ENCODE peak calls at places on chromosomes 12 and 14, in ten cellular contexts. One of them, this sample, is unnamed.

GRCh38 chr14:105865904-105866840 is 339.8 kb downstream of the TMEM121 start:
- DNase-seq in neural progenitor cell: no peak
- DNase-seq in upper lobe of right lung: peak; percentile 62
- DNase-seq in hepatocyte: no peak
- DNase-seq in tibial nerve: peak; percentile 7
- DNase-seq in GM06990: no peak
- DNase-seq in HCT116: no peak
- DNase-seq in heart left ventricle: peak; percentile 23
- DNase-seq in stomach: peak; percentile 23
- DNase-seq in CD8-positive, alpha-beta T cell: no peak
- DNase-seq in this sample: peak; percentile 28

GRCh38 chr12:50222275-50222783 is 55.2 kb upstream of the CERS5 start:
- DNase-seq in heart left ventricle: peak; percentile 45
- DNase-seq in HCT116: peak; percentile 52
- DNase-seq in hepatocyte: peak; percentile 81
- DNase-seq in CD8-positive, alpha-beta T cell: no peak
- DNase-seq in upper lobe of right lung: no peak
- DNase-seq in GM06990: peak; percentile 39
- DNase-seq in tibial nerve: peak; percentile 40
- DNase-seq in stomach: peak; percentile 33
- DNase-seq in neural progenitor cell: peak; percentile 59
- DNase-seq in this sample: peak; percentile 77

GRCh38 chr14:56036353-56036752 is 81.9 kb upstream of the PELI2 start:
- DNase-seq in neural progenitor cell: peak; percentile 5
- DNase-seq in heart left ventricle: no peak
- DNase-seq in GM06990: no peak
- DNase-seq in stomach: no peak
- DNase-seq in tibial nerve: no peak
- DNase-seq in upper lobe of right lung: no peak
- DNase-seq in hepatocyte: no peak
- DNase-seq in CD8-positive, alpha-beta T cell: no peak
- DNase-seq in HCT116: no peak
- DNase-seq in this sample: peak; percentile 2

GRCh38 chr12:67002711-67003110 is 266.4 kb upstream of the CAND1 start:
- DNase-seq in neural progenitor cell: no peak
- DNase-seq in stomach: no peak
- DNase-seq in tibial nerve: no peak
- DNase-seq in heart left ventricle: no peak
- DNase-seq in upper lobe of right lung: no peak
- DNase-seq in GM06990: no peak
- DNase-seq in HCT116: no peak
- DNase-seq in hepatocyte: no peak
- DNase-seq in CD8-positive, alpha-beta T cell: no peak
- DNase-seq in this sample: no peak

GRCh38 chr12:80684077-80684495 is 23.3 kb upstream of the MYF6 start:
- DNase-seq in CD8-positive, alpha-beta T cell: no peak
- DNase-seq in upper lobe of right lung: no peak
- DNase-seq in heart left ventricle: no peak
- DNase-seq in neural progenitor cell: peak; percentile 5
- DNase-seq in GM06990: no peak
- DNase-seq in hepatocyte: peak; percentile 26
- DNase-seq in tibial nerve: no peak
- DNase-seq in HCT116: no peak
- DNase-seq in stomach: no peak
- DNase-seq in this sample: peak; percentile 9

GRCh38 chr12:19525236-19525635 is 85.9 kb downstream of the AEBP2 start:
- DNase-seq in tibial nerve: no peak
- DNase-seq in hepatocyte: no peak
- DNase-seq in heart left ventricle: no peak
- DNase-seq in upper lobe of right lung: no peak
- DNase-seq in neural progenitor cell: no peak
- DNase-seq in GM06990: no peak
- DNase-seq in HCT116: no peak
- DNase-seq in stomach: no peak
- DNase-seq in CD8-positive, alpha-beta T cell: no peak
- DNase-seq in this sample: no peak

GRCh38 chr14:39038542-39038941 is 64.5 kb downstream of the SEC23A start:
- DNase-seq in HCT116: no peak
- DNase-seq in CD8-positive, alpha-beta T cell: no peak
- DNase-seq in heart left ventricle: no peak
- DNase-seq in neural progenitor cell: no peak
- DNase-seq in tibial nerve: no peak
- DNase-seq in upper lobe of right lung: no peak
- DNase-seq in stomach: no peak
- DNase-seq in GM06990: no peak
- DNase-seq in hepatocyte: no peak
- DNase-seq in this sample: no peak

GRCh38 chr12:21925296-21925913 is 15.8 kb downstream of the ABCC9 start:
- DNase-seq in neural progenitor cell: no peak
- DNase-seq in GM06990: no peak
- DNase-seq in stomach: no peak
- DNase-seq in tibial nerve: no peak
- DNase-seq in upper lobe of right lung: no peak
- DNase-seq in heart left ventricle: no peak
- DNase-seq in hepatocyte: no peak
- DNase-seq in HCT116: no peak
- DNase-seq in CD8-positive, alpha-beta T cell: no peak
- DNase-seq in this sample: no peak

GRCh38 chr12:53268637-53269562 is 801 bp downstream of the ESPL1 start:
- DNase-seq in heart left ventricle: no peak
- DNase-seq in GM06990: no peak
- DNase-seq in neural progenitor cell: no peak
- DNase-seq in HCT116: no peak
- DNase-seq in hepatocyte: no peak
- DNase-seq in stomach: no peak
- DNase-seq in upper lobe of right lung: no peak
- DNase-seq in CD8-positive, alpha-beta T cell: no peak
- DNase-seq in tibial nerve: no peak
- DNase-seq in this sample: peak; percentile 73

GRCh38 chr12:123912415-123913385 is 59.9 kb downstream of the CCDC92 start:
- DNase-seq in GM06990: no peak
- DNase-seq in upper lobe of right lung: no peak
- DNase-seq in heart left ventricle: no peak
- DNase-seq in HCT116: no peak
- DNase-seq in tibial nerve: no peak
- DNase-seq in stomach: no peak
- DNase-seq in CD8-positive, alpha-beta T cell: no peak
- DNase-seq in hepatocyte: no peak
- DNase-seq in neural progenitor cell: peak; percentile 28
- DNase-seq in this sample: peak; percentile 53

DNA sequence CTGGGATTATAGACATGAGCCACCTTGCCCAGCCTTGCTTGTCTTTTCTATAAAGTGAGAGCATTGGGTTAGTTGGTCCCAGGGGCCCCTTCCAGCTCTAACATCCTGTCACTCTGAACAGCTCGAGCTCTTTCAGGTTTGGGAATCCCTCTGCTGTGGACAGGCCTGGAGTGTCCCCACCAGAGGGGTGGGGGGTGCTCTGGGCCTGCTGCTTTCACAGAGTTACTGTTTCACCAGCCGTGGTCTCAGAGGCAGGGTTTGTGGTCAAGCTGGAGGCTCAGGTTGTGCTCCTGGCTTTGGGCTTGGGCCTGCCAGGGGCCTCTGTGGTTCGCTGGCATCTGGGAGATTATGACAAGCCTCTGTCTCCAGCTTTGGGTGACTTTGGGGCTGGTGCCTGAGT is 59.7 kb downstream of the FBXL14 start:
- DNase-seq in GM06990: peak; percentile 48
- DNase-seq in HCT116: no peak
- DNase-seq in heart left ventricle: no peak
- DNase-seq in hepatocyte: no peak
- DNase-seq in upper lobe of right lung: peak; percentile 43
- DNase-seq in tibial nerve: no peak
- DNase-seq in neural progenitor cell: no peak
- DNase-seq in stomach: no peak
- DNase-seq in CD8-positive, alpha-beta T cell: no peak
- DNase-seq in this sample: no peak
- H3K4me3 ChIP-seq in GM06990: peak overlapping the region; percentile 64
- H3K4me3 ChIP-seq in HCT116: no peak overlapping the region
- H3K4me3 ChIP-seq in heart left ventricle: no peak overlapping the region
- H3K4me3 ChIP-seq in hepatocyte: no peak overlapping the region
- H3K4me3 ChIP-seq in upper lobe of right lung: no peak overlapping the region
- H3K4me3 ChIP-seq in tibial nerve: no peak overlapping the region
- H3K4me3 ChIP-seq in neural progenitor cell: no peak overlapping the region
- H3K4me3 ChIP-seq in stomach: no peak overlapping the region
- H3K4me3 ChIP-seq in CD8-positive, alpha-beta T cell: no peak overlapping the region
- H3K4me3 ChIP-seq in this sample: no peak overlapping the region

DNA sequence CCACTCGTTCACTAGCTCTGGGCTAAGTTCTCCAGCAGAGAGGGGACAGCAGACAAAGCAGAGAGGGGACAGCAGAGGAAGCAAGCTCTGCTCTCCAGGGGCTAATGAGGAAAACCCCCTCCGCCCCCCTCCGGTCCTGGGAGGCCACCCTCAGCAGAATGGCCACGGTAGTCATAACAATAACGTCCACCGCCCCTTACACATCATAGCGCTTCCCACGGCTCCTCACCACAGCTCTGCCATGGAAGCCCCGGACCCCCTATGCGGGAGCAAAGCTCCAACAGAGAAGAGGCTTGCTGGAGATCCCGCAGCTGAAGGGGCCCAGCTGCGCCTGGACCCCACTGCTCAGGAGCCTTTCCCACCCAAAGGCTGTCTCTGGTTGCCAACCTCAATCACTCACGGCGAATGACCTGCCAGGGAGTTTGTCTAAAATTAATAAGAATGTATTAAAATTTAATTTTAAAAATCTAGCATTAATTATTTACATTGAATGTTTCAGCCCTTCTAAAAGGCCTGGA is 17.4 kb downstream of the BEGAIN start:
- DNase-seq in heart left ventricle: no peak
- DNase-seq in CD8-positive, alpha-beta T cell: no peak
- DNase-seq in hepatocyte: no peak
- DNase-seq in stomach: no peak
- DNase-seq in GM06990: no peak
- DNase-seq in upper lobe of right lung: no peak
- DNase-seq in neural progenitor cell: peak; percentile 39
- DNase-seq in tibial nerve: no peak
- DNase-seq in HCT116: no peak
- DNase-seq in this sample: peak; percentile 74
- H3K27me3 ChIP-seq in heart left ventricle: peaks cover 49% of the 10 kb centered on the region
- H3K27me3 ChIP-seq in CD8-positive, alpha-beta T cell: peaks cover 12% of the 10 kb centered on the region
- H3K27me3 ChIP-seq in hepatocyte: peaks cover 59% of the 10 kb centered on the region
- H3K27me3 ChIP-seq in stomach: peaks cover 100% of the 10 kb centered on the region
- H3K27me3 ChIP-seq in GM06990: peaks cover 5% of the 10 kb centered on the region
- H3K27me3 ChIP-seq in upper lobe of right lung: peaks cover 74% of the 10 kb centered on the region
- H3K27me3 ChIP-seq in neural progenitor cell: peaks cover 57% of the 10 kb centered on the region
- H3K27me3 ChIP-seq in tibial nerve: peaks cover 66% of the 10 kb centered on the region
- H3K27me3 ChIP-seq in HCT116: no peaks in the 10 kb centered on the region
- H3K27me3 ChIP-seq in this sample: peaks cover 42% of the 10 kb centered on the region

DNA sequence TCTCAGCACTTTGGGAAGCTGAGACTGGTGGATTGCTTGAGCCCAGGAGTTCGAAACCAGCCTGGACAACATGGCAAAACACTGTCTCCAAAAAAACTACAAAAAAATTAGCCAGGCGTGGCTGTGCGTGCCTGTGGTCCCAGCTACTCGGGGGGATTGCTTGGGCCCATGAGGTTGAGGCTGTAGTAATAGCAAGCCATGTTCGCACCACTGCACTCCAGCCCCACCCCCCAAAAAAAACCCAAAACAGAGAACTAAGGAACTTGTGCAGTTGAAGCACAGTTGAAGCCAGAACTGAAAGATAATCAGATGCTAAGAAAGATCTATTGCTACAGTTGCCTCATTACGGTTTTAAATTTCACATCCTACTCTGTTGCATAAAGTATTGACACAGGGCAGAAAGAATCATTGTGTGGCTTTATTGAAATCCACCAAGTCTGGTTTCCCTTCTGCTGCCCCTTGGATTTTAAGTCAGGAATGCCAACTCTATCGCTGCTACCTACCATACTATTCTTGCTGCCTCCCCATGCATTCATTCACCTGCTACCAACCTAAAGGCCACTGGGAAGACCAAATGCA is 3.8 kb downstream of the CS start:
- DNase-seq in neural progenitor cell: no peak
- DNase-seq in hepatocyte: no peak
- DNase-seq in heart left ventricle: no peak
- DNase-seq in HCT116: no peak
- DNase-seq in tibial nerve: no peak
- DNase-seq in stomach: no peak
- DNase-seq in upper lobe of right lung: peak; percentile 23
- DNase-seq in GM06990: no peak
- DNase-seq in CD8-positive, alpha-beta T cell: no peak
- DNase-seq in this sample: no peak
- H3K36me3 ChIP-seq in neural progenitor cell: peaks cover 5% of the 10 kb centered on the region
- H3K36me3 ChIP-seq in hepatocyte: no peaks in the 10 kb centered on the region
- H3K36me3 ChIP-seq in heart left ventricle: no peaks in the 10 kb centered on the region
- H3K36me3 ChIP-seq in HCT116: peaks cover 3% of the 10 kb centered on the region
- H3K36me3 ChIP-seq in tibial nerve: peaks cover 22% of the 10 kb centered on the region
- H3K36me3 ChIP-seq in stomach: peaks cover 30% of the 10 kb centered on the region
- H3K36me3 ChIP-seq in upper lobe of right lung: peaks cover 27% of the 10 kb centered on the region
- H3K36me3 ChIP-seq in GM06990: peaks cover 2% of the 10 kb centered on the region
- H3K36me3 ChIP-seq in CD8-positive, alpha-beta T cell: no peaks in the 10 kb centered on the region
- H3K36me3 ChIP-seq in this sample: peaks cover 6% of the 10 kb centered on the region

GRCh38 chr14:28767239-28767850 is 758 bp downstream of the FOXG1 start:
- DNase-seq in neural progenitor cell: no peak
- DNase-seq in heart left ventricle: no peak
- DNase-seq in HCT116: no peak
- DNase-seq in tibial nerve: no peak
- DNase-seq in stomach: no peak
- DNase-seq in upper lobe of right lung: no peak
- DNase-seq in CD8-positive, alpha-beta T cell: no peak
- DNase-seq in GM06990: no peak
- DNase-seq in hepatocyte: no peak
- DNase-seq in this sample: peak; percentile 68

GRCh38 chr14:28770061-28770460 is 3.5 kb downstream of the FOXG1 start:
- DNase-seq in upper lobe of right lung: no peak
- DNase-seq in stomach: no peak
- DNase-seq in neural progenitor cell: no peak
- DNase-seq in HCT116: no peak
- DNase-seq in GM06990: no peak
- DNase-seq in tibial nerve: no peak
- DNase-seq in heart left ventricle: no peak
- DNase-seq in hepatocyte: no peak
- DNase-seq in CD8-positive, alpha-beta T cell: no peak
- DNase-seq in this sample: no peak

GRCh38 chr14:28767851-28768548 is 1.4 kb downstream of the FOXG1 start:
- DNase-seq in tibial nerve: no peak
- DNase-seq in hepatocyte: peak; percentile 49
- DNase-seq in CD8-positive, alpha-beta T cell: no peak
- DNase-seq in GM06990: peak; percentile 66
- DNase-seq in upper lobe of right lung: no peak
- DNase-seq in heart left ventricle: no peak
- DNase-seq in HCT116: no peak
- DNase-seq in stomach: no peak
- DNase-seq in neural progenitor cell: peak; percentile 78
- DNase-seq in this sample: peak; percentile 90

GRCh38 chr14:28769358-28769757 is 2.8 kb downstream of the FOXG1 start:
- DNase-seq in hepatocyte: no peak
- DNase-seq in neural progenitor cell: no peak
- DNase-seq in upper lobe of right lung: no peak
- DNase-seq in CD8-positive, alpha-beta T cell: no peak
- DNase-seq in heart left ventricle: no peak
- DNase-seq in GM06990: no peak
- DNase-seq in HCT116: no peak
- DNase-seq in tibial nerve: no peak
- DNase-seq in stomach: no peak
- DNase-seq in this sample: no peak

DNA sequence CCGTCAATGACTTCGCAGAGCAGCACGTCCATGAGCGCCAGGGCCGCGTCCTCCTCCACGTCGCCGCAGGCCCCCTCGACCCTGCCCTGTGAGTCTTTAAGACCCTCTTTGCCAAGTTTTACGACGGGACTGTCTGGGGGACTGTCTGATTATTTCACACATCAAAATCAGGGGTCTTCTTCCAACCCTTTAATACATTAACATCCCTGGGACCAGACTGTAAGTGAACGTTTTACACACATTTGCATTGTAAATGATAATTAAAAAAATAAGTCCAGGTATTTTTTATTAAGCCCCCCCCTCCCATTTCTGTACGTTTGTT is 1.9 kb downstream of the FOXG1 start:
- DNase-seq in GM06990: no peak
- DNase-seq in stomach: no peak
- DNase-seq in neural progenitor cell: no peak
- DNase-seq in tibial nerve: no peak
- DNase-seq in CD8-positive, alpha-beta T cell: no peak
- DNase-seq in hepatocyte: no peak
- DNase-seq in HCT116: no peak
- DNase-seq in heart left ventricle: no peak
- DNase-seq in upper lobe of right lung: no peak
- DNase-seq in this sample: no peak
- H3K4me3 ChIP-seq in GM06990: no peak overlapping the region
- H3K4me3 ChIP-seq in stomach: no peak overlapping the region
- H3K4me3 ChIP-seq in neural progenitor cell: peak overlapping the region; percentile 36
- H3K4me3 ChIP-seq in tibial nerve: no peak overlapping the region
- H3K4me3 ChIP-seq in CD8-positive, alpha-beta T cell: no peak overlapping the region
- H3K4me3 ChIP-seq in hepatocyte: no peak overlapping the region
- H3K4me3 ChIP-seq in HCT116: no peak overlapping the region
- H3K4me3 ChIP-seq in heart left ventricle: no peak overlapping the region
- H3K4me3 ChIP-seq in upper lobe of right lung: no peak overlapping the region
- H3K4me3 ChIP-seq in this sample: peak overlapping the region; percentile 19

This sample was measured in H7.